ENCODE peak calls at places on chromosomes 5 and 9, in four cellular contexts. N is AG04449, U is stromal cell of bone marrow, L is endodermal cell. C is an unnamed sample.

GRCh38 chr5:159995841-159996240 is 13.1 kb upstream of the TTC1 start:
- DNase-seq in L (peak), U (no peak), N (no peak), C (no peak)

GRCh38 chr9:546797-547223 is 294.7 kb upstream of the DMRT1 start:
- DNase-seq in N (no peak), L (peak), U (no peak), C (peak)

GRCh38 chr9:38020251-38021076 is 48.6 kb downstream of the SHB start:
- DNase-seq in N (no peak), L (no peak), U (no peak), C (peak)

GRCh38 chr5:4563400-4563799 is 576.7 kb upstream of the ADAMTS16 start:
- DNase-seq in N (no peak), U (no peak), L (peak), C (peak)

GRCh38 chr9:84294551-84294950 is 46.0 kb downstream of the SLC28A3 start:
- DNase-seq in L (peak), N (no peak), U (no peak), C (no peak)

GRCh38 chr9:125361837-125362531 is 100.4 kb downstream of the GAPVD1 start:
- DNase-seq in U (no peak), N (no peak), L (peak), C (no peak)

GRCh38 chr9:21683484-21684175 is 118.8 kb upstream of the MTAP start:
- DNase-seq in L (no peak), N (no peak), U (no peak), C (no peak)

GRCh38 chr5:163459465-163459887 is 426 bp downstream of the NUDCD2 start:
- DNase-seq in U (no peak), N (no peak), L (no peak), C (peak)

GRCh38 chr5:128195316-128195715 is 111.8 kb downstream of the SLC12A2 start:
- DNase-seq in L (no peak), U (no peak), N (no peak), C (no peak)

GRCh38 chr5:68962632-68963484 is 131.0 kb upstream of the SLC30A5 start:
- DNase-seq in N (no peak), U (peak), L (peak), C (peak)

GRCh38 chr9:16928179-16928945 is 57.9 kb upstream of the BNC2 start:
- DNase-seq in U (no peak), N (no peak), L (peak), C (no peak)

GRCh38 chr5:142740903-142741302 is 29.3 kb upstream of the ARHGAP26 start:
- DNase-seq in L (no peak), U (peak), N (no peak), C (no peak)

GRCh38 chr9:96436063-96436455 is 13.9 kb upstream of the HABP4 start:
- DNase-seq in L (no peak), U (no peak), N (no peak), C (no peak)

GRCh38 chr5:158967566-158967965 is 132.2 kb downstream of the EBF1 start:
- DNase-seq in N (no peak), L (no peak), U (peak), C (no peak)

GRCh38 chr5:171158581-171158980 is 150.5 kb upstream of the TLX3 start:
- DNase-seq in L (no peak), U (no peak), N (no peak), C (no peak)

GRCh38 chr5:145531038-145531734 is 304.0 kb downstream of the PRELID2 start:
- DNase-seq in L (no peak), U (peak), N (peak), C (peak)

GRCh38 chr9:124326378-124326777 is 68.6 kb downstream of the NEK6 start:
- DNase-seq in U (no peak), N (no peak), L (no peak), C (no peak)

GRCh38 chr5:126464959-126465358 is 41.8 kb downstream of the GRAMD2B start:
- DNase-seq in L (peak), N (no peak), U (no peak), C (no peak)

GRCh38 chr5:176781638-176782570 is 28.5 kb upstream of the UNC5A start:
- DNase-seq in L (peak), N (no peak), U (no peak), C (peak)

GRCh38 chr5:71782393-71782770 is 63.3 kb downstream of the CARTPT start:
- DNase-seq in U (no peak), L (no peak), N (no peak), C (no peak)

GRCh38 chr5:108216890-108217289 is 165.0 kb downstream of the FBXL17 start:
- DNase-seq in L (no peak), N (no peak), U (no peak), C (peak)

GRCh38 chr5:138180183-138180782 is 1.4 kb downstream of the KIF20A start:
- DNase-seq in L (no peak), U (peak), N (peak), C (no peak)

GRCh38 chr5:130198927-130199326 is 294.7 kb downstream of the CHSY3 start:
- DNase-seq in N (no peak), U (peak), L (peak), C (peak)

GRCh38 chr9:136119259-136120118 is 814 bp upstream of the TMEM250 start:
- DNase-seq in N (no peak), U (no peak), L (peak), C (peak)

C was measured in islet precursor cell.